ENCODE peak calls at places on chromosomes 1 and 21, in nine cellular contexts. Q is lower lobe of right lung; L is HCEC 1CT; V is osteoblast; T is endothelial cell; N is cardiac muscle cell; O is stimulated activated CD4-positive, alpha-beta T cell treated with anti-CD3 and anti-CD28 coated beads, Interleukin-1b, Interleukin-23, amount 100 ng/mL, for 1 hour; X is H9; W is AG04450. D is an unnamed sample.
A peak's percentile ranks its signal among the peaks of the same experiment; 100 is the strongest.

GRCh38 chr1:41641483-41641829 is 157.0 kb upstream of the EDN2 start:
- DNase-seq in L (no peak), V (no peak), X (no peak), T (no peak), N (no peak), W (no peak), O (no peak), Q (no peak), D (no peak)

GRCh38 chr1:43049487-43049886 is 90.8 kb upstream of the SLC2A1 start:
- DNase-seq in O (no peak), L (peak; percentile 48), W (no peak), V (no peak), X (no peak), Q (no peak), T (no peak), N (no peak), D (no peak)

GRCh38 chr21:44758781-44759627 is 42.6 kb downstream of the UBE2G2 start:
- DNase-seq in X (peak; percentile 42), O (no peak), N (no peak), L (no peak), V (peak; percentile 72), T (no peak), Q (no peak), W (no peak), D (no peak)

GRCh38 chr1:223125249-223125648 is 17.8 kb downstream of the TLR5 start:
- DNase-seq in T (no peak), Q (no peak), W (no peak), O (no peak), N (no peak), X (no peak), V (no peak), L (no peak), D (no peak)

GRCh38 chr1:50930965-50931737 is 28.9 kb downstream of the FAF1 start:
- DNase-seq in L (no peak), T (no peak), Q (peak; percentile 59), N (no peak), V (peak; percentile 38), W (no peak), O (no peak), X (no peak), D (peak; percentile 3)

GRCh38 chr1:160813215-160813614 is 17.2 kb downstream of the LY9 start:
- DNase-seq in V (no peak), O (no peak), L (no peak), W (no peak), T (no peak), X (no peak), N (peak; percentile 5), Q (no peak), D (no peak)

GRCh38 chr1:229092377-229093257 is 178.3 kb upstream of the RAB4A start:
- DNase-seq in L (no peak), W (no peak), V (no peak), N (no peak), Q (no peak), O (no peak), T (no peak), X (peak; percentile 49), D (no peak)

GRCh38 chr1:160911441-160911840 is 26.5 kb upstream of the ITLN1 start:
- DNase-seq in L (no peak), O (no peak), V (no peak), W (no peak), X (no peak), Q (no peak), T (no peak), N (peak; percentile 99), D (no peak)

GRCh38 chr1:161421456-161421855 is 53.8 kb upstream of the CFAP126 start:
- DNase-seq in L (no peak), O (no peak), X (no peak), V (peak; percentile 53), N (no peak), Q (no peak), W (no peak), T (no peak), D (no peak)

GRCh38 chr1:180262628-180263488 is 32.8 kb downstream of the LHX4 start:
- DNase-seq in X (no peak), V (peak; percentile 58), Q (no peak), L (no peak), T (no peak), O (no peak), N (peak; percentile 39), W (no peak), D (no peak)

GRCh38 chr21:17726047-17726446 is 93.1 kb downstream of the C21orf91 start:
- DNase-seq in N (no peak), T (no peak), Q (no peak), X (no peak), W (no peak), O (no peak), V (peak; percentile 50), L (no peak), D (no peak)

GRCh38 chr1:233613252-233614172 is at the start of gene KCNK1:
- DNase-seq in T (peak; percentile 50), N (peak; percentile 94), V (peak; percentile 93), O (no peak), W (no peak), X (peak; percentile 91), L (no peak), Q (peak; percentile 87), D (no peak)

GRCh38 chr1:221697924-221698425 is 43.9 kb downstream of the DUSP10 start:
- DNase-seq in W (no peak), L (peak; percentile 49), O (no peak), V (peak; percentile 32), X (no peak), Q (no peak), N (peak; percentile 21), T (no peak), D (no peak)

GRCh38 chr1:66506991-66507390 is 27.0 kb upstream of the SGIP1 start:
- DNase-seq in W (no peak), Q (no peak), T (no peak), N (peak; percentile 13), V (no peak), L (no peak), O (no peak), X (no peak), D (no peak)

GRCh38 chr1:241641748-241642592 is 1.8 kb upstream of the CHML start:
- DNase-seq in T (no peak), X (no peak), V (peak; percentile 90), L (peak; percentile 80), W (no peak), Q (no peak), O (no peak), N (peak; percentile 75), D (no peak)

GRCh38 chr1:213303286-213303685 is 252.2 kb downstream of the RPS6KC1 start:
- DNase-seq in X (peak; percentile 58), Q (no peak), V (no peak), O (no peak), N (peak; percentile 56), W (no peak), L (no peak), T (no peak), D (no peak)

GRCh38 chr1:226653311-226653921 is 85.7 kb downstream of the ITPKB start:
- DNase-seq in T (no peak), O (no peak), Q (peak; percentile 29), X (no peak), V (no peak), L (no peak), W (no peak), N (no peak), D (peak; percentile 40)

GRCh38 chr1:203673550-203674411 is 47.1 kb downstream of the ATP2B4 start:
- DNase-seq in V (peak; percentile 98), O (peak; percentile 17), X (peak; percentile 34), T (peak; percentile 58), Q (no peak), N (peak; percentile 82), L (peak; percentile 96), W (peak; percentile 53), D (peak; percentile 53)

GRCh38 chr1:118773656-118774055 is 214.5 kb downstream of the TBX15 start:
- DNase-seq in W (no peak), O (no peak), T (no peak), N (no peak), X (no peak), L (no peak), Q (no peak), V (no peak), D (no peak)

GRCh38 chr1:109762821-109763645 is 690 bp downstream of the EPS8L3 start:
- DNase-seq in T (no peak), N (peak; percentile 86), O (no peak), V (peak; percentile 95), Q (peak; percentile 43), W (peak; percentile 67), L (peak; percentile 55), X (no peak), D (no peak)

D was measured in activated T-helper 9 cell treated with anti-CD3 and anti-CD28 coated beads, Interleukin-2, amount 50 U/mL, for 16 hours.